ENCODE peak calls at places on chromosomes 4 and X, in four cellular contexts. V is smooth muscle cell of the brain vasculature, P is CD14-positive monocyte, S is natural killer cell. C is an unnamed sample.

GRCh38 chr4:151792995-151793394 is 32.2 kb upstream of the GATB start:
- DNase-seq in V (no peak), P (no peak), S (no peak), C (no peak)

GRCh38 chrX:111133389-111133788 is 37.4 kb downstream of the PAK3 start:
- DNase-seq in S (no peak), P (no peak), V (no peak), C (no peak)

GRCh38 chr4:67565284-67565683 is 6.8 kb downstream of the STAP1 start:
- DNase-seq in S (no peak), V (no peak), P (no peak), C (no peak)

GRCh38 chrX:52577464-52578173 is 60.8 kb upstream of the XAGE1B start:
- DNase-seq in S (no peak), V (no peak), P (no peak), C (no peak)

GRCh38 chrX:11792461-11793421 is 34.7 kb downstream of the MSL3 start:
- DNase-seq in P (no peak), V (no peak), S (peak), C (no peak)

GRCh38 chr4:3387943-3388348 is 53.8 kb upstream of the HGFAC start:
- DNase-seq in P (peak), S (no peak), V (no peak), C (no peak)

GRCh38 chrX:129961180-129962083 is 21.0 kb upstream of the BCORL1 start:
- DNase-seq in S (peak), P (peak), V (no peak), C (no peak)

GRCh38 chr4:86961605-86962295 is 26.9 kb downstream of the AFF1 start:
- DNase-seq in S (no peak), P (no peak), V (no peak), C (no peak)

GRCh38 chr4:173360587-173361221 is 10.1 kb upstream of the SAP30 start:
- DNase-seq in S (no peak), P (no peak), V (no peak), C (no peak)

GRCh38 chr4:37981844-37982720 is 21.9 kb downstream of the PTTG2 start:
- DNase-seq in V (no peak), P (no peak), S (no peak), C (no peak)

GRCh38 chr4:146308951-146309350 is 94.6 kb downstream of the REELD1 start:
- DNase-seq in S (no peak), P (no peak), V (no peak), C (no peak)

GRCh38 chrX:1071351-1071750 is 141.1 kb downstream of the CRLF2 start:
- DNase-seq in V (no peak), P (no peak), S (no peak), C (no peak)

GRCh38 chrX:38893441-38893840 is 92.2 kb downstream of the MID1IP1 start:
- DNase-seq in P (no peak), V (no peak), S (no peak), C (no peak)

GRCh38 chr4:133865606-133866327 is 335.8 kb downstream of the PABPC4L start:
- DNase-seq in V (peak), S (no peak), P (no peak), C (no peak)

GRCh38 chr4:23033796-23034195 is 341.1 kb downstream of the GBA3 start:
- DNase-seq in S (no peak), P (no peak), V (no peak), C (peak)

GRCh38 chr4:168831919-168832745 is 177.9 kb downstream of the CBR4 start:
- DNase-seq in P (peak), V (no peak), S (peak), C (peak)

GRCh38 chr4:166279261-166279660 is 406.2 kb downstream of the TLL1 start:
- DNase-seq in S (no peak), V (no peak), P (no peak), C (no peak)

GRCh38 chr4:168995537-168996295 is 14.3 kb downstream of the CBR4 start:
- DNase-seq in P (no peak), S (no peak), V (no peak), C (no peak)

GRCh38 chr4:168854216-168854921 is 155.7 kb downstream of the CBR4 start:
- DNase-seq in S (no peak), P (no peak), V (no peak), C (no peak)

GRCh38 chrX:9071031-9071650 is 37.2 kb upstream of the FAM9B start:
- DNase-seq in P (no peak), V (no peak), S (no peak), C (no peak)

GRCh38 chr4:151331276-151332042 is 6.1 kb upstream of the SH3D19 start:
- DNase-seq in P (no peak), S (no peak), V (no peak), C (no peak)

GRCh38 chr4:11805837-11806236 is 377.1 kb upstream of the HS3ST1 start:
- DNase-seq in P (no peak), S (no peak), V (no peak), C (no peak)

C was measured in DMS 273 treated with DMSO at 0.1 percent for 48 hours.